ENCODE peak calls at places on chromosome 9, in seven cellular contexts. G is GM12891, I is A549, A is gastrocnemius medialis, J is adrenal gland, U is ovary, Y is lower leg skin. O is an unnamed sample.

GRCh38 chr9:114250235-114250568 is 72.7 kb upstream of the ORM1 start:
- DNase-seq in U (peak; percentile 68), Y (peak; percentile 95), I (no peak), A (peak; percentile 45), J (no peak), G (no peak), O (no peak)

GRCh38 chr9:34430843-34431437 is 27.4 kb downstream of the FAM219A start:
- DNase-seq in J (peak; percentile 72), A (peak; percentile 56), U (peak; percentile 31), G (no peak), Y (no peak), I (peak; percentile 49), O (peak; percentile 73)

GRCh38 chr9:91067306-91067860 is 265.8 kb downstream of the SYK start:
- DNase-seq in U (no peak), A (no peak), Y (no peak), G (no peak), J (no peak), I (no peak), O (no peak)

GRCh38 chr9:137804908-137805356 is 72.7 kb upstream of the CACNA1B start:
- DNase-seq in J (no peak), U (no peak), Y (no peak), I (no peak), G (no peak), A (no peak), O (no peak)

GRCh38 chr9:110076894-110077725 is 130.8 kb downstream of the C9orf152 start:
- DNase-seq in J (no peak), Y (no peak), U (no peak), I (no peak), G (no peak), A (no peak), O (no peak)

GRCh38 chr9:111559000-111559610 is 34.1 kb downstream of the ZNF483 start:
- DNase-seq in A (no peak), G (no peak), U (no peak), Y (no peak), J (no peak), I (peak; percentile 53), O (no peak)

GRCh38 chr9:16202913-16203734 is 650.3 kb downstream of the CCDC171 start:
- DNase-seq in I (peak; percentile 90), A (no peak), J (no peak), G (no peak), U (no peak), Y (no peak), O (no peak)

GRCh38 chr9:81844131-81844567 is 84.1 kb upstream of the SPATA31D4 start:
- DNase-seq in A (no peak), U (no peak), G (no peak), Y (no peak), J (no peak), I (peak; percentile 25), O (no peak)

GRCh38 chr9:129888809-129889460 is 53.7 kb downstream of the USP20 start:
- DNase-seq in U (no peak), A (no peak), G (no peak), I (no peak), Y (no peak), J (no peak), O (no peak)

GRCh38 chr9:79686381-79687130 is 114.8 kb downstream of the TLE4 start:
- DNase-seq in Y (no peak), G (no peak), J (peak; percentile 45), A (peak; percentile 20), U (no peak), I (peak; percentile 40), O (no peak)

GRCh38 chr9:36213387-36213786 is 22.7 kb downstream of the CLTA start:
- DNase-seq in I (no peak), J (no peak), U (no peak), Y (no peak), G (no peak), A (no peak), O (no peak)

GRCh38 chr9:74478606-74479005 is 18.5 kb upstream of the RORB start:
- DNase-seq in J (no peak), I (no peak), G (no peak), U (no peak), Y (no peak), A (no peak), O (no peak)

GRCh38 chr9:89226076-89226475 is 47.5 kb upstream of the SHC3 start:
- DNase-seq in U (peak; percentile 18), J (no peak), G (no peak), A (no peak), I (no peak), Y (no peak), O (peak; percentile 14)

GRCh38 chr9:95649801-95650213 is 133.0 kb upstream of the PTCH1 start:
- DNase-seq in J (no peak), G (no peak), I (no peak), U (no peak), Y (no peak), A (no peak), O (no peak)
- TF ChIP-seq POLR2A in J (no peak), G (no peak), I (no peak), U (no peak), Y (no peak), A (no peak), O (no peak)

DNA sequence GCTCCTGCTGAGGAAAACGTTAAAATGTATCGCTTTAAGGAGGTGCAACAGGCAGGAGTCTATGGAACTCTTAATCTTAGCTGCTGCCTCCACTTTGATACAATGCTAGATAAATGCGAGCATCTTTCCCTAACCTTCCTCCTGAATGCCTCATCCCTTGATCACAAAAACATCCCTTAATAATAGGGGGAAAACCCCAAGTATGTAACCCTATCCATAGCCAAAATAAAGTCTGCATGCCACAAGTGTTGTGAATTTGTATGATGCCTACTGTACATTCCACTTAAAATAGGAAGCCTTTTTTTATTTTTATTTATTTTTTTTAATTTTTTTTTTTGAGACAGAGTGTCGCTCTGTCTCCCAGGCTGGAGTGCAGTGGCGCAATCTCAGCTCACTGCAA is 206.9 kb downstream of the AOPEP start:
- DNase-seq in U (no peak), G (no peak), Y (peak; percentile 5), I (no peak), A (no peak), J (no peak), O (no peak)
- TF ChIP-seq POLR2A in U (no peak), G (no peak), Y (no peak), I (no peak), A (no peak), J (no peak), O (no peak)

DNA sequence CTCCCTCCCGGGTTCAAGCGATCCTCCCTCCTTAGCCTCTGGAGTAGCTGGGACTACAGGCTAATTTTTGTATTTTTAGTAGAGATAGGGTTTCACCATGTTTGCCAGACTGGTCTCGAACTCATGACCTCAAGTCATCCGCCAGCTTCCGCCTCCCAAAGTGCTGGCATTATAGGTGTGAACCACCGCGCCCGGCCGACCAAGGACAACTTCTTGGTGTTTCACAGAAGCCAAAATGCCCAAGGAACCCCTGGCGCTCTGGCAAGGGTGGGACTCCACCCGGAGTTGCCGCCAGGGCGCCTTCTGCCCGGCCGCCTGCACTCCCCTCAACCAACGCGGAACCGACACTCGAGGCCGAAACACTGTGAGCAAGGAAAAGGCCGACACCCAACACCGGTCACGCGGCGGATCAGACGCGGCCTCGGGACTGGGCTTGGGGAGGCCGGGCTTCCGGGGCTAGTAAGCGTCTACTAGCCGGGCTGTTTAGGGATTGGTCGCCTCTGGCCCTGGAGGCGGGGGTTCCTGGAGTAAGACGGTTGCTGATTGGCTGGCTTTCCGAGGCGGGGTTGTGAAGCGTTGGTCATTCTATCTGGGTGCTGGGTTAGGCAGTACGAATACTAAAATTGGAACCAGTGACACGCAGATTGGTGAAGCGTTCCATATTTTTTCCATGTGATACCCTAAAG is 7.7 kb upstream of the CFAP157 start:
- DNase-seq in A (peak; percentile 99), I (peak; percentile 98), J (peak; percentile 99), U (peak; percentile 97), Y (peak; percentile 99), G (peak; percentile 95), O (peak; percentile 93)
- TF ChIP-seq POLR2A in A (peak; percentile 78), I (peak; percentile 66), J (peak; percentile 67), U (peak; percentile 45), Y (no peak), G (no peak), O (peak; percentile 45)

DNA sequence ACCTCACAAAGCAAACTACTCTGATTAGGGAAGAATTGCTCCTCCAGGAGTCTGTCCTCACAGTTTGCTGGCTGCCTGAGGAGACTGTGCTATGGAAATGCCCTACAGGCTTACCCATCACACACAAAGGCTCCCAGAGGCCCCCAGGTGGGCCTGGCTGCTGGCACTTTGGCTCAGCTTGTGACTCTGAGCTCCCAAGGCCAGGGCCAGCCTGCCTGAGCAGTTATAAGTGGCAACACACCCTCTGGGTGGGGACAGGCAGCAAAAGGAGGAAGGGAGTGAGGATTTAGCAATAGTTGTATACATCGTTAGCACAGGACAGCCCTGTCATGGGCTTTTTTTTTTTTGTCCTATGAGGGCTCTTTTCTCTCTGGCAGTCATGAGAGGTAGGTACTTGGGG is 103.5 kb downstream of the DAPK1 start:
- DNase-seq in G (no peak), Y (no peak), A (no peak), J (peak; percentile 26), U (peak; percentile 33), I (no peak), O (no peak)
- TF ChIP-seq POLR2A in G (no peak), Y (no peak), A (no peak), J (no peak), U (no peak), I (no peak), O (no peak)

GRCh38 chr9:72947987-72948465 is 4.8 kb downstream of the ALDH1A1 start:
- DNase-seq in A (no peak), J (no peak), I (peak; percentile 72), U (no peak), Y (no peak), G (no peak), O (no peak)
- TF ChIP-seq POLR2A in A (no peak), J (no peak), I (no peak), U (no peak), Y (no peak), G (no peak), O (no peak)

GRCh38 chr9:136376457-136376856 is 3.0 kb upstream of the CARD9 start:
- DNase-seq in Y (no peak), G (no peak), J (no peak), A (no peak), U (no peak), I (no peak), O (no peak)
- TF ChIP-seq POLR2A in Y (no peak), G (no peak), J (no peak), A (no peak), U (no peak), I (no peak), O (no peak)

DNA sequence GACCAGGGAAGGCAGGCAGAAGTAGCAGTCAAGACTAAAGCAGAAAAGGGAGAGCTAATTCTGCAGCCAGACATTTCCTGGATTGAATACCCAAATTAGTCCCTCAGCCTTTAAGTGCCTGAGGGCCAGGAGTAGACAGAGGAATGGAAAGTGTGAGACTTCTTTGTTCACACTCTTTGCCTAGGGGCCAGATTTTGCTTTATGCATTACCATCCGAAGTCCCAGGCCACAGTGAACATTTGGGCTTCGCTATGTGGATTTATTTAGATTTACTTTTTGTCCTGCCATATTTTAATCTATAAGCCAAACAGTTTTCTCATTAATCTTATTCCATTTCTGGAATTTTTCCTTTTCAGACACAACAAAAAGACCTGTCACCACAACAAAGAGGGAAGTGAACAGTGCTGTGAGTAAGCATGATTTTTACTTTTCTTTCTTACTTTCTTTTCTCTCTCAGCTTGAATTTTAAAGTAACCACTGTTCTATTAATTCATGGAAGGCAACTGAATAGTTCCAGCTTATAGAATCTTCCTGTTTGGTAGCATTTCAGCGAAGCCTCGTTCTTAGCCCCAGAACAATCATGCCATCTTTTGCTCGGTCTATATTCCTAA is 52.6 kb downstream of the PDCD1LG2 start:
- DNase-seq in I (no peak), U (no peak), Y (no peak), J (no peak), A (no peak), G (no peak), O (no peak)
- TF ChIP-seq POLR2A in I (no peak), U (no peak), Y (no peak), J (no peak), A (no peak), G (no peak), O (no peak)

O was measured in erythroblast.